ENCODE peak calls at places on chromosomes 5 and 9, in four cellular contexts. D, P, W and O are unnamed samples.

GRCh38 chr9:106918825-106919509 is 56.0 kb downstream of the ZNF462 start:
- DNase-seq in D (no peak), P (no peak), W (no peak), O (no peak)

GRCh38 chr5:98111686-98112085 is 661.8 kb upstream of the RGMB start:
- DNase-seq in D (no peak), P (no peak), W (no peak), O (no peak)

GRCh38 chr9:77449177-77450092 is 198.7 kb downstream of the GNA14 start:
- DNase-seq in D (no peak), P (no peak), W (peak; percentile 85), O (no peak)

GRCh38 chr9:100074093-100074492 is 24.7 kb downstream of the ERP44 start:
- DNase-seq in D (no peak), P (no peak), W (no peak), O (no peak)

GRCh38 chr5:31809037-31809910 is 170.3 kb downstream of the PDZD2 start:
- DNase-seq in D (no peak), P (peak; percentile 71), W (peak; percentile 74), O (no peak)

GRCh38 chr9:110579763-110580255 is 268 bp upstream of the SVEP1 start:
- DNase-seq in D (no peak), P (peak; percentile 91), W (peak; percentile 46), O (no peak)

GRCh38 chr9:90432951-90433350 is 209.7 kb downstream of the DIRAS2 start:
- DNase-seq in D (no peak), P (no peak), W (no peak), O (no peak)

GRCh38 chr5:132090107-132090506 is 16.5 kb downstream of the CSF2 start:
- DNase-seq in D (no peak), P (peak; percentile 33), W (peak; percentile 92), O (no peak)

GRCh38 chr5:159133041-159133741 is 33.5 kb upstream of the EBF1 start:
- DNase-seq in D (no peak), P (peak; percentile 77), W (peak; percentile 72), O (no peak)

GRCh38 chr5:153749941-153750340 is 259.5 kb downstream of the GRIA1 start:
- DNase-seq in D (no peak), P (no peak), W (no peak), O (no peak)

GRCh38 chr5:11415751-11416150 is 488.5 kb downstream of the CTNND2 start:
- DNase-seq in D (no peak), P (no peak), W (no peak), O (no peak)